ENCODE peak calls at places on chromosome 9, in six cellular contexts. G is body of pancreas; H is prostate gland; U is stimulated activated CD8-positive, alpha-beta memory T cell treated with anti-CD3 and anti-CD28 coated beads, Interleukin-15, amount 100 ng/mL, for 4 hours; Y is amniotic stem cell; O is fibroblast of lung. L is an unnamed sample.

GRCh38 chr9:96599298-96599697 is 20.3 kb downstream of the CDC14B start:
- DNase-seq in G (no peak), H (no peak), U (no peak), Y (no peak), O (no peak), L (peak; percentile 63)

GRCh38 chr9:22107202-22107601 is 98.1 kb upstream of the CDKN2B start:
- DNase-seq in G (no peak), H (no peak), U (no peak), Y (no peak), O (peak; percentile 90), L (no peak)

GRCh38 chr9:36401179-36401740 is 1.2 kb upstream of the RNF38 start:
- DNase-seq in G (peak; percentile 82), H (peak; percentile 78), U (no peak), Y (peak; percentile 45), O (peak; percentile 71), L (peak; percentile 82)

GRCh38 chr9:15317836-15318235 is 10.8 kb upstream of the TTC39B start:
- DNase-seq in G (no peak), H (no peak), U (no peak), Y (no peak), O (peak; percentile 39), L (no peak)

GRCh38 chr9:133842174-133842573 is 104.0 kb upstream of the SARDH start:
- DNase-seq in G (no peak), H (no peak), U (no peak), Y (no peak), O (no peak), L (no peak)

GRCh38 chr9:84862786-84863185 is 193.3 kb downstream of the NTRK2 start:
- DNase-seq in G (no peak), H (no peak), U (no peak), Y (no peak), O (peak; percentile 70), L (peak; percentile 68)

GRCh38 chr9:84781431-84781830 is 111.9 kb downstream of the NTRK2 start:
- DNase-seq in G (no peak), H (no peak), U (no peak), Y (no peak), O (peak; percentile 16), L (peak; percentile 6)

GRCh38 chr9:69898714-69899209 is 78.1 kb downstream of the CFAP95 start:
- DNase-seq in G (no peak), H (no peak), U (no peak), Y (peak; percentile 32), O (peak; percentile 98), L (peak; percentile 59)

GRCh38 chr9:37104183-37104889 is 16.0 kb upstream of the ZCCHC7 start:
- DNase-seq in G (no peak), H (no peak), U (no peak), Y (peak; percentile 42), O (peak; percentile 76), L (peak; percentile 72)

GRCh38 chr9:14221558-14221957 is 92.4 kb downstream of the NFIB start:
- DNase-seq in G (no peak), H (no peak), U (no peak), Y (peak; percentile 31), O (peak; percentile 88), L (peak; percentile 91)

GRCh38 chr9:88236531-88237453 is 98.5 kb upstream of the SPATA31C2 start:
- DNase-seq in G (peak; percentile 53), H (no peak), U (no peak), Y (no peak), O (peak; percentile 76), L (peak; percentile 17)

GRCh38 chr9:306907-307306 is 92.2 kb downstream of the DOCK8 start:
- DNase-seq in G (peak; percentile 51), H (no peak), U (no peak), Y (no peak), O (no peak), L (no peak)

GRCh38 chr9:85248514-85249312 is 493.0 kb downstream of the AGTPBP1 start:
- DNase-seq in G (no peak), H (no peak), U (no peak), Y (no peak), O (peak; percentile 81), L (peak; percentile 73)

GRCh38 chr9:36276840-36277239 is 18.6 kb upstream of the GNE start:
- DNase-seq in G (peak; percentile 12), H (no peak), U (no peak), Y (peak; percentile 83), O (peak; percentile 90), L (peak; percentile 81)

GRCh38 chr9:21576331-21577189 is 94.4 kb upstream of the IFNE start:
- DNase-seq in G (no peak), H (no peak), U (no peak), Y (peak; percentile 71), O (peak; percentile 98), L (peak; percentile 97)

GRCh38 chr9:99403371-99403770 is 181.3 kb downstream of the SEC61B start:
- DNase-seq in G (no peak), H (no peak), U (no peak), Y (no peak), O (no peak), L (no peak)

GRCh38 chr9:124420991-124421543 is 5.8 kb upstream of the PSMB7 start:
- DNase-seq in G (no peak), H (no peak), U (no peak), Y (no peak), O (no peak), L (no peak)

GRCh38 chr9:111798786-111799185 is 4.0 kb upstream of the SHOC1 start:
- DNase-seq in G (no peak), H (no peak), U (no peak), Y (no peak), O (peak; percentile 60), L (peak; percentile 87)

GRCh38 chr9:113912816-113913215 is 36.7 kb downstream of the ZNF618 start:
- DNase-seq in G (no peak), H (no peak), U (no peak), Y (no peak), O (no peak), L (no peak)

GRCh38 chr9:88791105-88791805 is 200.0 kb upstream of the S1PR3 start:
- DNase-seq in G (peak; percentile 25), H (no peak), U (no peak), Y (no peak), O (peak; percentile 99), L (peak; percentile 92)

GRCh38 chr9:89969156-89969566 is 364.3 kb downstream of the GADD45G start:
- DNase-seq in G (no peak), H (no peak), U (no peak), Y (no peak), O (peak; percentile 77), L (no peak)

L was measured in cardiac fibroblast.